ENCODE peak calls at places on chromosome 5, in four cellular contexts. One of them, this sample, is unnamed.

GRCh38 chr5:170278611-170279500 is 18.7 kb downstream of the LCP2 start:
- DNase-seq in CD8-positive, alpha-beta memory T cell: peak; percentile 81
- DNase-seq in uterus: no peak
- DNase-seq in astrocyte: no peak
- DNase-seq in this sample: peak; percentile 93

GRCh38 chr5:40871177-40871576 is 30.0 kb downstream of the CARD6 start:
- DNase-seq in CD8-positive, alpha-beta memory T cell: no peak
- DNase-seq in uterus: no peak
- DNase-seq in astrocyte: no peak
- DNase-seq in this sample: no peak

GRCh38 chr5:169803077-169803981 is 166.3 kb downstream of the DOCK2 start:
- DNase-seq in CD8-positive, alpha-beta memory T cell: no peak
- DNase-seq in uterus: peak; percentile 30
- DNase-seq in astrocyte: peak; percentile 100
- DNase-seq in this sample: no peak

GRCh38 chr5:27682600-27682999 is 644.2 kb upstream of the CDH9 start:
- DNase-seq in CD8-positive, alpha-beta memory T cell: no peak
- DNase-seq in uterus: no peak
- DNase-seq in astrocyte: no peak
- DNase-seq in this sample: no peak

GRCh38 chr5:177468329-177469058 is 4.9 kb downstream of the DBN1 start:
- DNase-seq in CD8-positive, alpha-beta memory T cell: no peak
- DNase-seq in uterus: no peak
- DNase-seq in astrocyte: peak; percentile 69
- DNase-seq in this sample: no peak

GRCh38 chr5:39520232-39520572 is 95.4 kb upstream of the DAB2 start:
- DNase-seq in CD8-positive, alpha-beta memory T cell: no peak
- DNase-seq in uterus: no peak
- DNase-seq in astrocyte: peak; percentile 88
- DNase-seq in this sample: no peak

GRCh38 chr5:164472150-164472549 is 966.7 kb downstream of the MAT2B start:
- DNase-seq in CD8-positive, alpha-beta memory T cell: no peak
- DNase-seq in uterus: no peak
- DNase-seq in astrocyte: no peak
- DNase-seq in this sample: no peak

GRCh38 chr5:38830521-38831051 is 15.2 kb upstream of the OSMR start:
- DNase-seq in CD8-positive, alpha-beta memory T cell: no peak
- DNase-seq in uterus: no peak
- DNase-seq in astrocyte: no peak
- DNase-seq in this sample: no peak

GRCh38 chr5:65986050-65986451 is 59.7 kb downstream of the ERBIN start:
- DNase-seq in CD8-positive, alpha-beta memory T cell: no peak
- DNase-seq in uterus: no peak
- DNase-seq in astrocyte: peak; percentile 47
- DNase-seq in this sample: no peak

GRCh38 chr5:132853790-132854189 is 12.5 kb downstream of the GDF9 start:
- DNase-seq in CD8-positive, alpha-beta memory T cell: no peak
- DNase-seq in uterus: no peak
- DNase-seq in astrocyte: no peak
- DNase-seq in this sample: no peak

GRCh38 chr5:132854301-132854700 is 12.0 kb downstream of the GDF9 start:
- DNase-seq in CD8-positive, alpha-beta memory T cell: no peak
- DNase-seq in uterus: no peak
- DNase-seq in astrocyte: peak; percentile 41
- DNase-seq in this sample: no peak

GRCh38 chr5:132856011-132856410 is 10.3 kb downstream of the GDF9 start:
- DNase-seq in CD8-positive, alpha-beta memory T cell: no peak
- DNase-seq in uterus: no peak
- DNase-seq in astrocyte: no peak
- DNase-seq in this sample: no peak

GRCh38 chr5:132850066-132850465 is 16.2 kb downstream of the GDF9 start:
- DNase-seq in CD8-positive, alpha-beta memory T cell: no peak
- DNase-seq in uterus: no peak
- DNase-seq in astrocyte: peak; percentile 36
- DNase-seq in this sample: no peak

DNA sequence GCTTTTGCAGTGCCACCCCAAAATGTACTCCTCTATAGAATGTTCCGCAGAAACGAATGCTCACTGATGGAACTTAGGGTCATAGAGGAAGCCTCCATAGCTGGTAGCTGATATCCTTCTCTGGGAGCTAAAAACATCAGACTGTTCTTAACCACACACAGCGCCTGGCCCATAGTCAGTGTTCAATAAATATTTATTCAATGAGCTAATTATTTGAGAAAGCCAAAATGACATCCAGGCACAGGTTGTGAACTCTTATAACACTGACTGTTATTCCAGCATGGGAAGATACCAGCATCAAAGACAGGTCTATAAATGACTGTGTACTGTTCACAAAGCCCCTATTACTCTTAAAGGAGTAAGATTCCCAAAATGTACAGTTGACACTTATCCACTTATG is 12.9 kb downstream of the GDF9 start:
- DNase-seq in CD8-positive, alpha-beta memory T cell: no peak
- DNase-seq in uterus: no peak
- DNase-seq in astrocyte: no peak
- DNase-seq in this sample: no peak
- H3K27ac ChIP-seq in CD8-positive, alpha-beta memory T cell: no peak overlapping the region
- H3K27ac ChIP-seq in uterus: no peak overlapping the region
- H3K27ac ChIP-seq in astrocyte: no peak overlapping the region
- H3K27ac ChIP-seq in this sample: no peak overlapping the region

GRCh38 chr5:160134332-160134731 is 15.1 kb upstream of the PWWP2A start:
- DNase-seq in CD8-positive, alpha-beta memory T cell: no peak
- DNase-seq in uterus: no peak
- DNase-seq in astrocyte: no peak
- DNase-seq in this sample: no peak
- H3K4me1 ChIP-seq in CD8-positive, alpha-beta memory T cell: no peaks in the 10 kb centered on the region
- H3K4me1 ChIP-seq in uterus: peaks cover 3% of the 10 kb centered on the region
- H3K4me1 ChIP-seq in astrocyte: peaks cover 4% of the 10 kb centered on the region
- H3K4me1 ChIP-seq in this sample: no peaks in the 10 kb centered on the region

GRCh38 chr5:142958933-142959682 is 188.9 kb downstream of the ARHGAP26 start:
- DNase-seq in CD8-positive, alpha-beta memory T cell: no peak
- DNase-seq in uterus: no peak
- DNase-seq in astrocyte: peak; percentile 62
- DNase-seq in this sample: no peak
- H3K27ac ChIP-seq in CD8-positive, alpha-beta memory T cell: no peak overlapping the region
- H3K27ac ChIP-seq in uterus: no peak overlapping the region
- H3K27ac ChIP-seq in astrocyte: no peak overlapping the region
- H3K27ac ChIP-seq in this sample: no peak overlapping the region

GRCh38 chr5:142091922-142092321 is 16.7 kb upstream of the NDFIP1 start:
- DNase-seq in CD8-positive, alpha-beta memory T cell: no peak
- DNase-seq in uterus: no peak
- DNase-seq in astrocyte: no peak
- DNase-seq in this sample: no peak

GRCh38 chr5:142086229-142086628 is 22.4 kb upstream of the NDFIP1 start:
- DNase-seq in CD8-positive, alpha-beta memory T cell: no peak
- DNase-seq in uterus: no peak
- DNase-seq in astrocyte: no peak
- DNase-seq in this sample: no peak

GRCh38 chr5:142082182-142082781 is 26.3 kb upstream of the NDFIP1 start:
- DNase-seq in CD8-positive, alpha-beta memory T cell: no peak
- DNase-seq in uterus: no peak
- DNase-seq in astrocyte: no peak
- DNase-seq in this sample: no peak

GRCh38 chr5:142091012-142091411 is 17.6 kb upstream of the NDFIP1 start:
- DNase-seq in CD8-positive, alpha-beta memory T cell: no peak
- DNase-seq in uterus: no peak
- DNase-seq in astrocyte: no peak
- DNase-seq in this sample: no peak

GRCh38 chr5:142087920-142088679 is 20.5 kb upstream of the NDFIP1 start:
- DNase-seq in CD8-positive, alpha-beta memory T cell: no peak
- DNase-seq in uterus: no peak
- DNase-seq in astrocyte: no peak
- DNase-seq in this sample: peak; percentile 45
- H3K4me1 ChIP-seq in CD8-positive, alpha-beta memory T cell: peaks cover 17% of the 10 kb centered on the region
- H3K4me1 ChIP-seq in uterus: no peaks in the 10 kb centered on the region
- H3K4me1 ChIP-seq in astrocyte: no peaks in the 10 kb centered on the region
- H3K4me1 ChIP-seq in this sample: peaks cover 28% of the 10 kb centered on the region